ENCODE peak calls at places on chromosomes 1 and 21, in seven cellular contexts. X, A, F, K, C, G and Y are unnamed samples.

GRCh38 chr1:56200921-56201320 is 378.4 kb downstream of the PLPP3 start:
- DNase-seq in X (no peak), K (no peak), F (no peak), C (no peak), G (no peak), A (no peak), Y (no peak)

GRCh38 chr21:17491716-17492414 is 21.0 kb upstream of the CXADR start:
- DNase-seq in G (no peak), C (no peak), K (no peak), X (no peak), A (no peak), F (no peak), Y (no peak)

GRCh38 chr1:224507771-224508523 is 73.3 kb upstream of the WDR26 start:
- DNase-seq in A (no peak), F (no peak), G (no peak), X (no peak), C (no peak), K (no peak), Y (no peak)

GRCh38 chr1:153417136-153417888 is 992 bp downstream of the S100A7A start:
- DNase-seq in C (no peak), F (no peak), A (no peak), X (no peak), G (no peak), K (no peak), Y (no peak)

GRCh38 chr1:101259744-101260148 is 22.9 kb downstream of the S1PR1 start:
- DNase-seq in G (no peak), C (no peak), X (no peak), A (no peak), K (no peak), F (no peak), Y (no peak)

GRCh38 chr1:68329096-68329835 is 96.9 kb upstream of the WLS start:
- DNase-seq in A (no peak), G (no peak), K (no peak), F (no peak), C (no peak), X (no peak), Y (no peak)

GRCh38 chr1:220787069-220787614 is 429 bp downstream of the MTARC1 start:
- DNase-seq in C (no peak), G (peak), X (no peak), K (peak), A (no peak), F (peak), Y (no peak)

GRCh38 chr1:181396171-181396670 is 87.1 kb upstream of the CACNA1E start:
- DNase-seq in X (no peak), K (no peak), G (no peak), C (no peak), F (no peak), A (no peak), Y (no peak)

GRCh38 chr1:60394436-60394835 is 320.9 kb upstream of the C1orf87 start:
- DNase-seq in F (no peak), X (no peak), K (no peak), G (no peak), C (no peak), A (no peak), Y (no peak)

GRCh38 chr21:17231771-17232170 is 281.1 kb upstream of the CXADR start:
- DNase-seq in G (no peak), C (no peak), K (no peak), X (no peak), F (no peak), A (no peak), Y (no peak)

GRCh38 chr1:42927920-42928505 is 30.7 kb downstream of the SLC2A1 start:
- DNase-seq in X (no peak), F (no peak), K (no peak), C (no peak), A (no peak), G (no peak), Y (peak)

GRCh38 chr1:14697371-14697770 is 98.9 kb downstream of the KAZN start:
- DNase-seq in A (no peak), F (no peak), K (no peak), X (no peak), C (no peak), G (no peak), Y (no peak)

GRCh38 chr1:76390451-76390850 is 315.9 kb downstream of the ST6GALNAC3 start:
- DNase-seq in K (no peak), G (no peak), A (no peak), F (no peak), X (peak), C (no peak), Y (no peak)

GRCh38 chr1:203769505-203770343 is 4.7 kb downstream of the LAX1 start:
- DNase-seq in G (peak), K (peak), F (peak), C (no peak), X (peak), A (no peak), Y (peak)

GRCh38 chr1:28954126-28954525 is 39.8 kb downstream of the EPB41 start:
- DNase-seq in X (no peak), F (no peak), C (no peak), G (no peak), A (no peak), K (no peak), Y (no peak)

GRCh38 chr1:52567943-52568342 is 15.1 kb upstream of the TUT4 start:
- DNase-seq in X (no peak), A (no peak), G (no peak), K (no peak), C (peak), F (no peak), Y (no peak)

GRCh38 chr1:37763791-37764741 is 854 bp downstream of the EPHA10 start:
- DNase-seq in G (no peak), K (no peak), C (peak), A (no peak), X (no peak), F (no peak), Y (peak)

GRCh38 chr21:46431884-46432488 is 26.7 kb upstream of the DIP2A start:
- DNase-seq in A (no peak), C (no peak), K (no peak), F (no peak), G (no peak), X (no peak), Y (no peak)

GRCh38 chr1:64082459-64082858 is 121.0 kb upstream of the UBE2U start:
- DNase-seq in F (no peak), C (no peak), K (no peak), A (no peak), G (no peak), X (no peak), Y (no peak)

GRCh38 chr1:119108993-119109392 is 31.5 kb downstream of the WARS2 start:
- DNase-seq in X (no peak), A (no peak), G (no peak), F (no peak), C (no peak), K (no peak), Y (no peak)

GRCh38 chr1:96771847-96772246 is 50.3 kb downstream of the PTBP2 start:
- DNase-seq in A (no peak), K (no peak), C (no peak), G (no peak), X (no peak), F (no peak), Y (no peak)

GRCh38 chr1:223813645-223814044 is 32.1 kb downstream of the TP53BP2 start:
- DNase-seq in K (no peak), C (no peak), F (no peak), A (no peak), X (no peak), G (no peak), Y (no peak)

GRCh38 chr1:203346755-203347102 is 4.2 kb downstream of the FMOD start:
- DNase-seq in K (no peak), F (no peak), C (no peak), X (no peak), A (no peak), G (no peak), Y (no peak)

GRCh38 chr1:78388275-78388674 is 102.5 kb upstream of the PTGFR start:
- DNase-seq in A (no peak), C (no peak), K (no peak), F (no peak), G (no peak), X (no peak), Y (no peak)

GRCh38 chr1:18100493-18101063 is 7.0 kb upstream of the IGSF21 start:
- DNase-seq in A (peak), F (peak), K (peak), G (peak), X (peak), C (peak), Y (no peak)

GRCh38 chr1:76035053-76035452 is 39.5 kb upstream of the ST6GALNAC3 start:
- DNase-seq in F (no peak), X (no peak), G (no peak), C (no peak), K (no peak), A (no peak), Y (no peak)

GRCh38 chr1:157086299-157086698 is 13.3 kb downstream of the ETV3L start:
- DNase-seq in A (no peak), G (no peak), X (no peak), C (no peak), K (no peak), F (peak), Y (no peak)

DNA sequence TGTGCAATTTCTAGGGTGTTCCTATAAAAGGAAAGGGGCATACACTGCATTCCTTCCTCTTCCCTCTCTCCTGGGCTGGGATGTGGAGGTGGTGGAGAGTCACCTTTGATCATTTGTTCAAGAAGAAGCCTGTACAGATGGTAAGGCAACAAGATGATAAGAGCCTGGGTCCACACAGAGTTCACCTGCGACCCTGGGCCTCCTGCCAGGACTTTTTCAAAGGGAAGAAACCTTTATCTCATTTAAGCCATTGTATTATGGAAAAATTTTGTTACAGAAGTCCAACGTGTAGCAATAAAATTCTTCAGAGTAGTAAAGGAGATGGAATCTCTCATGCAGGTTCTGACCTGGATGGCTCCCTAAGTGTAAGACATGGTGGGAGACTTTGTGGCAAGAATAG is 189.1 kb downstream of the MIS18A start:
- DNase-seq in F (no peak), G (no peak), X (no peak), C (no peak), K (no peak), A (no peak), Y (no peak)
- TF ChIP-seq POLR2A in F (no peak), G (no peak), X (no peak), C (no peak), K (no peak), A (no peak), Y (no peak)

DNA sequence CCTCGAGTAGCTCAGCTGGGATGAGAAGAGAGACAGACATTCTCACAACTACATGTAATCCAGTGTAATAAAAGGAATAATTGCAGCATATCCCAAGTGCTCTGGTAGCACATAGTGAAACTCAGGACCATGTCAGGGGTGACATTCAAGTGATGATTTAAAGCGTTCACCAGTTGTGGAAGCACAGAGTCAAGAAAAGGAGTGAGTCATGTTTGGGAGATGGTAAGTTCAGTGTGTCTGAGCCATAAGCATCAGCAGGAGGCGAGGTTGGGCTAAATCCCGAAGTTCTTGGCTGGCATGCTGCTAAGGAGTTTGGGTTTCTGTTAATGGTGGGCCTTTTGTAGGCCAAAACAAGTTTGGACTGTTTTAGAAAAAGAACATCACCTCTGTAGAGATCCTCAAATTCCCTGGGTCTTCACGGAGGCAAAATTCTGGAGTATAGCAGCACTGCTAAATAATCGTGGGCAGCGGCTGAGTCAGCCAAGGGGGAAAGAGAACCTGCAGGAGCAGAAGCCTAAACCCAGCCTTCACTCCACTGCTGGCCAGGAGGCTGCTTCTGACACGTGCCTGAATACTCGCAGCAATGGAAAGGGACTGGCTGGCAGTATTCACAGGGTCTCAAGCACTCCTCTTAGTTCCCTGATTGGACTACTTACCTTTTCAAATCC is 7.2 kb upstream of the NHLH1 start:
- DNase-seq in C (peak), K (no peak), A (no peak), G (no peak), F (no peak), X (no peak), Y (no peak)
- TF ChIP-seq POLR2AphosphoS5 in C (no peak), K (no peak), A (no peak), G (no peak), F (no peak), X (no peak), Y (no peak)

GRCh38 chr1:31064115-31064514 is 1.4 kb downstream of the PUM1 start:
- DNase-seq in A (no peak), C (no peak), F (no peak), K (no peak), X (no peak), G (no peak), Y (no peak)

GRCh38 chr1:31064685-31065309 is 720 bp downstream of the PUM1 start:
- DNase-seq in A (no peak), C (peak), G (no peak), F (no peak), X (no peak), K (peak), Y (no peak)

GRCh38 chr1:31063636-31064035 is 1.9 kb downstream of the PUM1 start:
- DNase-seq in G (no peak), K (no peak), C (no peak), A (no peak), F (no peak), X (no peak), Y (no peak)

GRCh38 chr1:31062867-31063380 is 2.6 kb downstream of the PUM1 start:
- DNase-seq in F (no peak), G (no peak), C (no peak), A (no peak), K (no peak), X (no peak), Y (no peak)

GRCh38 chr1:31065310-31066217 is at the start of gene PUM1:
- DNase-seq in X (peak), A (peak), C (peak), K (peak), F (peak), G (peak), Y (peak)
- TF ChIP-seq POLR2A in X (peak), A (peak), C (peak), K (peak), F (no peak), G (no peak), Y (peak)

GRCh38 chr1:184792450-184792969 is 37.9 kb upstream of the EDEM3 start:
- DNase-seq in A (no peak), K (peak), G (peak), C (no peak), X (no peak), F (peak), Y (peak)
- TF ChIP-seq POLR2AphosphoS5 in A (no peak), K (peak), G (peak), C (no peak), X (no peak), F (peak), Y (no peak)